ENCODE peak calls at places on chromosomes 11 and 22, in six cellular contexts. U is MM.1S, O is heart left ventricle, P is suprapubic skin, R is H7, E is HCT116. F is an unnamed sample. For H3K36me3, the result is how much of the 10 kb centered on the place peaks cover.

GRCh38 chr11:1041936-1042608 is 5.6 kb upstream of the MUC6 start:
- DNase-seq in R (no peak), P (peak), O (peak), U (no peak), E (no peak), F (no peak)

GRCh38 chr22:37514526-37515051 is 4.6 kb downstream of the CARD10 start:
- DNase-seq in R (peak), U (no peak), P (no peak), E (no peak), O (no peak), F (no peak)

GRCh38 chr11:86370922-86371614 is 3.6 kb upstream of the CCDC81 start:
- DNase-seq in E (no peak), P (no peak), O (no peak), U (no peak), R (no peak), F (no peak)

GRCh38 chr11:10809373-10810199 is 860 bp upstream of the EIF4G2 start:
- DNase-seq in U (peak), O (peak), E (peak), P (no peak), R (peak), F (peak)

GRCh38 chr22:46062232-46062615 is 85.3 kb upstream of the WNT7B start:
- DNase-seq in O (no peak), U (no peak), R (no peak), P (no peak), E (no peak), F (peak)

GRCh38 chr11:70760416-70761020 is 362.2 kb downstream of the CTTN start:
- DNase-seq in P (no peak), E (no peak), O (peak), U (no peak), R (peak), F (no peak)

GRCh38 chr22:21051145-21051835 is 5.5 kb downstream of the LRRC74B start:
- DNase-seq in E (no peak), R (no peak), U (no peak), P (no peak), O (no peak), F (peak)

GRCh38 chr22:31496735-31497146 is 405 bp downstream of the SFI1 start:
- DNase-seq in O (peak), U (no peak), P (peak), E (no peak), R (no peak), F (no peak)

GRCh38 chr11:74546752-74547151 is 45.6 kb upstream of the POLD3 start:
- DNase-seq in U (no peak), P (no peak), R (no peak), O (no peak), E (no peak), F (no peak)

GRCh38 chr11:122107566-122107965 is 8.4 kb downstream of the BLID start:
- DNase-seq in P (no peak), R (no peak), O (no peak), U (no peak), E (no peak), F (no peak)

GRCh38 chr11:45860764-45861510 is 13.7 kb downstream of the CRY2 start:
- DNase-seq in O (no peak), P (no peak), E (no peak), R (no peak), U (no peak), F (no peak)
- H3K36me3 ChIP-seq in O (under half), P (half or more), E (under half), R (under half), U (under half), F (under half)

DNA sequence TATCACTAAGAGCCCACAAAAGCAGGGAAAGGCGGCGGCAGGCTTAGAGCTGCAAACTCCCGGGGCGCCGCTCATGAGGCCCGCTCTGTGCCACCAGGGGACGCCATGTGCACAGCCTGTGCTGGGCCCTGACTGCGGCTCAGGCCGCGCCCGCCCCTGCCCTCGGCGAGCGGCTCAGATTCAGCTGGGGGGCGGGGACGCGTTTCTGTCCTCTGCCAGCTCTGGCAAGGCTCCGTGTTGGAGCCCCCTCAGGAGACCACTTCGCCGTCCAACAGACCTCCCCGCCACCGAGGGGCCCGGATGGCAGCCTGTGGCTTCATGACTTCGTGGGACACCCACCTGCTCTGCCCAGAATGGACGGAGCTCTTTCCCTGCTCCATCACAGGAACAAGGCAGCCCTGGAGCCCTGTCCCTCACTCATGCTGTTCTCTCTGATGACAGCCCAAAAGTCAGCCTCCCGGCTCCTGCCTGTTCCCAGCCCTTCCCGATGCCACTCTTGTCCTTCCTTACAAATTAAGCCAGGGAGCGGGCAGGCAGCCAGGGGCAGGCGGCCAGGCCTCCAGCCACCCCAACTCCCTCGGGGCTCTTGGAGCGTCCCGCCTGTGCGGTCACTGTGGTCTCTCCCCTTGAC is 69.1 kb downstream of the NAT10 start:
- DNase-seq in E (peak), R (peak), P (peak), U (peak), O (peak), F (peak)
- H3K4me3 ChIP-seq in E (no peak), R (peak), P (peak), U (peak), O (peak), F (no peak)

GRCh38 chr11:120446802-120447201 is 64.7 kb upstream of the GRIK4 start:
- DNase-seq in P (no peak), E (no peak), U (no peak), O (no peak), R (no peak), F (no peak)

DNA sequence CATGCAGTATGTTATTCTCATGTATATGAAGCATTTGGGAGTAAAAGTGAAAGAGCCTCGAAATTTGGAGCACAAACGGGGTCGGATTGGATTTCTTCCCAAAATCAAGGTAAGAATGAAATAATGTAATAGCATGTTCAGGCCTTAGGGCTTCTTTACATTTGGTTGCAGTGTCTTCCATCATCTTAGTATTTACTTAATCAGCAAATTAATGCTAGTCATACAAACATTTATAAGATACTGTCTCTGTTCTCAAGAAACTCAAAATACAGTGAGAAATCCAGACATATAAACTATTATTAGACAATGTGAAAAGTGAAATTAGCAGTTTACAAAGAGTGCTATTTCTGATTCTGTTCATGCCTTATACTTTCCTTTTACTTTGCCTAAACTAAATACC is 63.3 kb upstream of the GRIK4 start:
- DNase-seq in P (no peak), R (no peak), U (no peak), O (no peak), E (no peak), F (no peak)
- H3K36me3 ChIP-seq in P (half or more), R (under half), U (under half), O (under half), E (under half), F (under half)

GRCh38 chr11:3159296-3160190 is 5.6 kb downstream of the OSBPL5 start:
- DNase-seq in U (no peak), R (peak), O (peak), P (peak), E (no peak), F (peak)
- H3K4me3 ChIP-seq in U (no peak), R (peak), O (peak), P (peak), E (peak), F (peak)

DNA sequence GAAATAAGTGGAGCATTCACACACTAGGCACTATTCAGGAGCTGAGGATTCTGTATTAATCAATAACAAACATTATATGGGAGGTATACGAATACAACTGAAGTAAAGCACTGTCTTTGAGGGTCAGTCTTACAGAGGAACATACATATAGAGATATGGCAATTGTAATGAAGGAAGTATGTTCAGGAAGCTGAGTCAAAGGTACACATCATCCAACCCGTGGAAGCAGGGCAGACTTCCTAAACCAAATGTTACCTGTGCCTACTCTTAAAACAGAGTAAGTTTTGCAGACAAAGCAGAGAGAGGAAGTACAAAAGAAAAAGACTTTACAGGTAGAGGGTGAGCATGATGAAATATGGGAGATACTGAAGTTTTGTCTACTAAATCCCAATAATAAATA is 481.2 kb upstream of the ARHGAP42 start:
- DNase-seq in P (no peak), O (no peak), R (no peak), U (no peak), E (no peak), F (no peak)
- H3K36me3 ChIP-seq in P (under half), O (under half), R (under half), U (under half), E (under half), F (under half)